ENCODE peak calls at places on chromosomes 12 and 14, in six cellular contexts. V is GM20000, A is colonic mucosa, Q is astrocyte of the spinal cord, J is cardiac fibroblast, O is RWPE1. B is an unnamed sample.

GRCh38 chr12:78818487-78818886 is 46.1 kb upstream of the SYT1 start:
- DNase-seq in Q (no peak), A (no peak), O (no peak), V (no peak), J (no peak), B (no peak)

GRCh38 chr14:54127526-54127925 is 170.9 kb upstream of the BMP4 start:
- DNase-seq in A (no peak), J (peak; percentile 53), Q (peak; percentile 55), O (no peak), V (no peak), B (no peak)

GRCh38 chr12:12197128-12197527 is 69.7 kb downstream of the LRP6 start:
- DNase-seq in O (no peak), A (no peak), J (no peak), Q (no peak), V (no peak), B (no peak)

GRCh38 chr14:86404425-86404824 is 874.5 kb downstream of the FLRT2 start:
- DNase-seq in A (no peak), Q (no peak), V (no peak), J (peak; percentile 52), O (no peak), B (no peak)

GRCh38 chr14:60328588-60328987 is 79.6 kb downstream of the PPM1A start:
- DNase-seq in O (no peak), V (no peak), A (no peak), Q (no peak), J (no peak), B (no peak)

GRCh38 chr12:53004582-53004981 is 1.7 kb upstream of the EIF4B start:
- DNase-seq in O (no peak), Q (no peak), A (no peak), J (peak; percentile 53), V (no peak), B (no peak)

GRCh38 chr14:72049462-72049861 is 117.2 kb downstream of the RGS6 start:
- DNase-seq in A (no peak), O (peak; percentile 22), Q (no peak), J (no peak), V (peak; percentile 18), B (no peak)

GRCh38 chr12:65470261-65470660 is 191.8 kb downstream of the MSRB3 start:
- DNase-seq in A (no peak), O (no peak), Q (no peak), J (no peak), V (no peak), B (no peak)

GRCh38 chr12:116853507-116853906 is 27.7 kb downstream of the HRK start:
- DNase-seq in J (no peak), V (no peak), O (no peak), Q (no peak), A (no peak), B (no peak)
- TF ChIP-seq CTCF in J (no peak), V (no peak), O (no peak), Q (no peak), A (no peak), B (no peak)

DNA sequence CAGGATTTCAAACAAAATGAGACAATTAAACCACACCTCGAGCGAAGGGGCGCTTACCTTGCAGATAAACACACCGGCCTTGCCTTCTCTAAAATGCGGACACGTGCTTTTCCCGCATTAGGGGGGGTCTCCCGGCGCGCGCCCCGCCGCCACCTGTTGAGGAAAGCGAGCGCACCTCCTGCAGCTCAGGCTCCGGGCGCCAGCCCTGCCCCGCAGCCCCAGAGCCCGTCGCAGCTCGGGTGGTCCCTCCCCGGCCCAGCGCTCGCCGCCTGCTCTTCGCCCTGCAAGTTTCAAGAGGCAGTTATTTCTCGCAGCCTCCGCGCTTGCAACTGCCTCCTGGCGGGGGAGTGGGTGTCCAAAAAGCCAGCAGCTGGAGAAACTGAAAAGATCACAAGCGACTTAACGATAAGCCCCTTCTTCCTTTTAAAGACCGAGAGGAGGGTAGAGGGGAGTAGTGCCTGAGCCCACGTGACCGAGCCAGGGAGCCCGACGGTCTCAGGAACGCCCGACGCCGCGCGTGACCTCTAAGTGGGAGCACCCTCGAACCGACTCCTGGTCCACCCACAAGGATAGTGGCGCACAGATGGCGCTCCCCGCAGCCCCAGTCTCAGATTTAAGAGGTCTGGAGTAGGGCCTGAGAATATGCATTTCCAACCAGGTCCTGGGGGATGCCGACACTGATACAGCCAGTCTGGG is at the start of gene ESR2:
- DNase-seq in Q (peak; percentile 51), J (peak; percentile 44), V (peak; percentile 64), A (peak; percentile 35), O (no peak), B (no peak)
- TF ChIP-seq CTCF in Q (peak; percentile 48), J (peak; percentile 55), V (peak; percentile 15), A (no peak), O (no peak), B (peak; percentile 54)

GRCh38 chr12:121783771-121784170 is 9.7 kb downstream of the RHOF start:
- DNase-seq in V (no peak), O (no peak), J (no peak), A (no peak), Q (no peak), B (no peak)

GRCh38 chr12:121786441-121786825 is 7.1 kb downstream of the RHOF start:
- DNase-seq in V (no peak), J (peak; percentile 79), A (peak; percentile 90), O (peak; percentile 89), Q (peak; percentile 67), B (peak; percentile 67)

GRCh38 chr12:121782616-121782966 is 10.9 kb downstream of the RHOF start:
- DNase-seq in V (no peak), Q (no peak), A (no peak), O (no peak), J (no peak), B (no peak)

GRCh38 chr12:121781751-121782615 is 11.5 kb downstream of the RHOF start:
- DNase-seq in O (no peak), Q (peak; percentile 17), V (peak; percentile 71), J (no peak), A (no peak), B (no peak)

GRCh38 chr12:121784460-121784859 is 9.0 kb downstream of the RHOF start:
- DNase-seq in J (peak; percentile 81), Q (peak; percentile 74), A (no peak), V (no peak), O (peak; percentile 78), B (peak; percentile 70)
- TF ChIP-seq CTCF in J (no peak), Q (no peak), A (no peak), V (no peak), O (no peak), B (no peak)

GRCh38 chr12:117036547-117036946 is 62.7 kb downstream of the TESC start:
- DNase-seq in Q (no peak), O (no peak), J (no peak), A (no peak), V (no peak), B (no peak)

GRCh38 chr12:117034249-117034648 is 65.0 kb downstream of the TESC start:
- DNase-seq in A (no peak), V (no peak), J (no peak), O (no peak), Q (no peak), B (no peak)

GRCh38 chr12:117034691-117035090 is 64.5 kb downstream of the TESC start:
- DNase-seq in Q (no peak), V (no peak), A (no peak), J (no peak), O (no peak), B (no peak)

GRCh38 chr12:117036046-117036445 is 63.2 kb downstream of the TESC start:
- DNase-seq in O (no peak), V (no peak), Q (no peak), A (no peak), J (no peak), B (no peak)

GRCh38 chr12:117035287-117035686 is 63.9 kb downstream of the TESC start:
- DNase-seq in Q (no peak), J (no peak), A (no peak), V (no peak), O (no peak), B (no peak)
- TF ChIP-seq CTCF in Q (no peak), J (no peak), A (no peak), V (no peak), O (no peak), B (no peak)

GRCh38 chr12:131455218-131455506 is 255.7 kb upstream of the SFSWAP start:
- DNase-seq in J (no peak), Q (no peak), V (no peak), O (no peak), A (no peak), B (no peak)

GRCh38 chr12:131455581-131456110 is 255.2 kb upstream of the SFSWAP start:
- DNase-seq in O (no peak), Q (no peak), V (no peak), A (no peak), J (no peak), B (no peak)

GRCh38 chr12:131454418-131455217 is 256.3 kb upstream of the SFSWAP start:
- DNase-seq in J (peak; percentile 5), V (peak; percentile 82), A (no peak), Q (no peak), O (peak; percentile 54), B (no peak)

GRCh38 chr12:131449027-131449426 is 261.9 kb upstream of the SFSWAP start:
- DNase-seq in A (no peak), J (no peak), O (no peak), V (no peak), Q (no peak), B (no peak)

GRCh38 chr12:131452444-131452860 is 258.4 kb upstream of the SFSWAP start:
- DNase-seq in Q (no peak), A (peak; percentile 29), O (no peak), J (no peak), V (peak; percentile 66), B (no peak)
- TF ChIP-seq CTCF in Q (no peak), A (peak; percentile 21), O (peak; percentile 5), J (no peak), V (peak; percentile 46), B (no peak)

GRCh38 chr14:82342596-82342995 is 808.9 kb upstream of the SEL1L start:
- DNase-seq in Q (no peak), A (no peak), J (no peak), V (no peak), O (no peak), B (no peak)
- TF ChIP-seq CTCF in Q (no peak), A (no peak), J (no peak), V (no peak), O (no peak), B (no peak)

DNA sequence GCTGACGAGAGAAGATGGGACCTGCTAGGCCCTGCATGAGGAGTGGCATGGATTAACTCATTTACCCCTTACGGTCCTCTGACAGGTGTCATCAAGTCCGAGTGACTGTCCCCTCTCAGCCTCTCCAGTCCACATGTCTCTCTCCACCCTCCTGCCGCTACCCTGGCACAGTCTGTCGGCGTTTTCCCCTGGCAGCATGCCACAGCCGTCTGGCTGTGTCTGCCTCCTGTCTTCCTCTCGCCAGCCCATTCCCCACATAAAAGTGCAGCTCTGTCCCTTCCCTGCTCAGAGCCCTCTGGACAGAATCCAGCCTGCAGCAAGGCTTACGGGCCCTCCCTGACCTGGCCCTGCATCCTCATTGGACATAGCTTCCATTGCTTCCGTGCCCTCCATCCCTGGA is 45.6 kb downstream of the UBE3B start:
- DNase-seq in O (no peak), A (no peak), J (no peak), V (no peak), Q (no peak), B (no peak)
- TF ChIP-seq CTCF in O (no peak), A (no peak), J (no peak), V (no peak), Q (no peak), B (no peak)

GRCh38 chr12:98646165-98646764 is 1.2 kb downstream of the APAF1 start:
- DNase-seq in J (peak; percentile 29), Q (peak; percentile 28), V (no peak), O (no peak), A (no peak), B (no peak)
- TF ChIP-seq CTCF in J (peak; percentile 12), Q (no peak), V (no peak), O (no peak), A (no peak), B (no peak)

GRCh38 chr12:10747730-10748129 is 24.6 kb upstream of the YBX3 start:
- DNase-seq in V (no peak), O (no peak), Q (no peak), A (no peak), J (no peak), B (no peak)
- TF ChIP-seq CTCF in V (no peak), O (no peak), Q (no peak), A (no peak), J (no peak), B (no peak)